ENCODE peak calls at places on chromosomes 6 and 20, in six cellular contexts. Z, D, I, H, K and P are unnamed samples.

GRCh38 chr6:5398530-5398929 is 137.2 kb downstream of the FARS2 start:
- DNase-seq in Z (peak; percentile 61), D (no peak), I (no peak), H (peak; percentile 58), K (peak; percentile 27), P (no peak)

GRCh38 chr6:79842382-79843040 is 104.8 kb downstream of the ELOVL4 start:
- DNase-seq in Z (no peak), D (no peak), I (no peak), H (no peak), K (no peak), P (no peak)

GRCh38 chr6:44609051-44609612 is 221.6 kb downstream of the CDC5L start:
- DNase-seq in Z (no peak), D (no peak), I (no peak), H (no peak), K (no peak), P (no peak)

GRCh38 chr6:148983986-148984385 is 237.2 kb downstream of the UST start:
- DNase-seq in Z (peak; percentile 64), D (no peak), I (no peak), H (no peak), K (no peak), P (no peak)

GRCh38 chr6:18118330-18118729 is 4.1 kb downstream of the NHLRC1 start:
- DNase-seq in Z (no peak), D (no peak), I (no peak), H (no peak), K (no peak), P (no peak)

GRCh38 chr6:104229057-104229456 is 630.7 kb downstream of the HACE1 start:
- DNase-seq in Z (no peak), D (no peak), I (no peak), H (no peak), K (no peak), P (no peak)

GRCh38 chr6:21201673-21202430 is 391.7 kb upstream of the SOX4 start:
- DNase-seq in Z (no peak), D (no peak), I (no peak), H (no peak), K (no peak), P (no peak)

GRCh38 chr6:20802596-20802995 is 268.3 kb downstream of the CDKAL1 start:
- DNase-seq in Z (peak; percentile 19), D (no peak), I (no peak), H (no peak), K (peak; percentile 40), P (no peak)

GRCh38 chr6:30568245-30568644 is 3.0 kb upstream of the ABCF1 start:
- DNase-seq in Z (no peak), D (no peak), I (no peak), H (no peak), K (no peak), P (no peak)

GRCh38 chr20:50729925-50730764 is 1.2 kb upstream of the PARD6B start:
- DNase-seq in Z (no peak), D (no peak), I (peak; percentile 32), H (peak; percentile 83), K (peak; percentile 20), P (no peak)

GRCh38 chr20:21564127-21564773 is 50.4 kb upstream of the NKX2-2 start:
- DNase-seq in Z (no peak), D (no peak), I (no peak), H (no peak), K (no peak), P (no peak)

GRCh38 chr20:40835321-40835720 is 146.3 kb upstream of the MAFB start:
- DNase-seq in Z (no peak), D (no peak), I (no peak), H (no peak), K (no peak), P (no peak)

GRCh38 chr6:21079468-21080048 is 514.0 kb upstream of the SOX4 start:
- DNase-seq in Z (peak; percentile 20), D (no peak), I (no peak), H (peak; percentile 26), K (no peak), P (no peak)

GRCh38 chr6:31764239-31764638 is 1.8 kb downstream of the SAPCD1 start:
- DNase-seq in Z (no peak), D (no peak), I (no peak), H (no peak), K (no peak), P (no peak)

GRCh38 chr6:81636930-81637568 is 115.4 kb downstream of the TENT5A start:
- DNase-seq in Z (peak; percentile 57), D (no peak), I (no peak), H (no peak), K (peak; percentile 36), P (no peak)

GRCh38 chr6:47321582-47321981 is 11.9 kb upstream of the TNFRSF21 start:
- DNase-seq in Z (no peak), D (no peak), I (no peak), H (no peak), K (no peak), P (no peak)

GRCh38 chr6:143805832-143806281 is 37.3 kb upstream of the LTV1 start:
- DNase-seq in Z (peak; percentile 80), D (no peak), I (no peak), H (peak; percentile 68), K (no peak), P (no peak)

GRCh38 chr6:45929421-45930361 is 86.0 kb downstream of the CLIC5 start:
- DNase-seq in Z (no peak), D (no peak), I (no peak), H (peak; percentile 7), K (no peak), P (no peak)

GRCh38 chr6:13597073-13597472 is 18.1 kb upstream of the NOL7 start:
- DNase-seq in Z (no peak), D (no peak), I (no peak), H (no peak), K (no peak), P (no peak)

GRCh38 chr6:89794324-89794723 is 25.3 kb downstream of the MDN1 start:
- DNase-seq in Z (no peak), D (no peak), I (no peak), H (no peak), K (no peak), P (no peak)

GRCh38 chr6:4370066-4370465 is 234.7 kb upstream of the ECI2 start:
- DNase-seq in Z (peak; percentile 98), D (no peak), I (no peak), H (peak; percentile 92), K (peak; percentile 35), P (no peak)

GRCh38 chr6:33856655-33857054 is 52.9 kb upstream of the MLN start:
- DNase-seq in Z (no peak), D (no peak), I (no peak), H (no peak), K (no peak), P (no peak)

GRCh38 chr20:57609842-57610167 is 10.4 kb downstream of the ZBP1 start:
- DNase-seq in Z (no peak), D (no peak), I (no peak), H (no peak), K (no peak), P (no peak)

GRCh38 chr6:142929751-142930358 is 15.1 kb downstream of the HIVEP2 start:
- DNase-seq in Z (peak; percentile 72), D (no peak), I (no peak), H (peak; percentile 57), K (no peak), P (no peak)

DNA sequence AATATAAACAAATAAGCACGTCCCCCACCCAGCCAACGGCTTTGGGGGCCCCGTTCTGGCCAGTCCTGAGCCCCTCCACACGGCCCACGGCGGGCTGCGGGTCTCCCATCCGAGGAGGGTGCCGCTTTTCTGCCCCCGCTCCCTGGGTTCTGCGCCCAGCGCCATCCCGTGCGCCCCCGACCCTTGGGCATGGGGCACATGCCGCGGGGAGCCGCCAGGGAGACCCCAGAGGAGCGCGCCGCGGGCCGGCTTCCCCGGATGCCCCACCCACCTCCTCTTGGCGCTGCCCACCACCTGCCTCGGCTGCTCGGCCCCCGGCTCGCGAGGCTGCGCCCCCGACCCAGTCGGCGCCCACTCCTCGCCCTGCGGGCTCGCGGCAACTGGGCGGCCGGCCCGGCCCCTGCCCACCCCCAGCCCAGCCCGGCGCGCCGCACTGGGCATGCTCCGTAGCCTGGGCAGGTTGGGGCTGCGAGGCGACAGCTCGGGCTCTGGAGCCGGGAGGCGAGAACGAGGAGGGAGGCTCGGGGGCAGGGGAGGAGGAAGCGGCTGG is 580 bp upstream of the PLCB4 start:
- DNase-seq in Z (peak; percentile 41), D (no peak), I (peak; percentile 69), H (peak; percentile 50), K (peak; percentile 8), P (peak; percentile 63)
- H4K8ac ChIP-seq in Z (peak overlapping the region; percentile 79), D (peak overlapping the region; percentile 82), I (no peak overlapping the region), H (peak overlapping the region; percentile 70), K (peak overlapping the region; percentile 94), P (no peak overlapping the region)

GRCh38 chr6:373773-374724 is 17.5 kb upstream of the IRF4 start:
- DNase-seq in Z (peak; percentile 16), D (no peak), I (peak; percentile 45), H (no peak), K (no peak), P (no peak)

GRCh38 chr6:370555-370954 is 21.0 kb upstream of the IRF4 start:
- DNase-seq in Z (no peak), D (no peak), I (no peak), H (no peak), K (no peak), P (no peak)

GRCh38 chr6:372336-372911 is 19.1 kb upstream of the IRF4 start:
- DNase-seq in Z (no peak), D (no peak), I (no peak), H (no peak), K (no peak), P (no peak)

GRCh38 chr6:374956-375355 is 16.6 kb upstream of the IRF4 start:
- DNase-seq in Z (no peak), D (no peak), I (no peak), H (no peak), K (no peak), P (no peak)

DNA sequence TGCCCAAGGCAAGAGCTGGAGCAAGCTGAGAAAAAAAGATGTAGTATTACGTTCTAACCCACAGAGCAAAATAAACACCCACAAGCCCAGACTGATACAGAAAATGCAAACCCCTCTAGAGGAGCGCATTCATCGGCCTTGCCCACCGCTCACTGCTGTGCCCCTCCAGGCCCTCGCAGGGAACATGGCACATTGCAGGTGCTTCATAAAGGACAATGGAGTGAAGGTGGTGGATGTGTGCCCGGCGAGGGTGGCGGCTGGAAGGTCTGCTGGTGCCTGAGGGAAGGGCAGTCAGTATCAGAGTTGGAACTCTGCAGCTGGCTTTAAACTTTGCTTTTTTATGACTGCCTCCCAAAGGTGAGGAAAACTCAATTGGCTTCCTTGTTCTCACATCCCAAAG is 18.5 kb upstream of the IRF4 start:
- DNase-seq in Z (no peak), D (no peak), I (no peak), H (no peak), K (no peak), P (no peak)
- H3K14ac ChIP-seq in Z (no peak overlapping the region), D (no peak overlapping the region), I (no peak overlapping the region), H (no peak overlapping the region), K (no peak overlapping the region), P (no peak overlapping the region)

GRCh38 chr6:2296781-2297180 is 51.4 kb upstream of the GMDS start:
- DNase-seq in Z (no peak), D (no peak), I (peak; percentile 42), H (no peak), K (no peak), P (no peak)
- H4K8ac ChIP-seq in Z (no peak overlapping the region), D (peak overlapping the region; percentile 51), I (no peak overlapping the region), H (no peak overlapping the region), K (no peak overlapping the region), P (no peak overlapping the region)

DNA sequence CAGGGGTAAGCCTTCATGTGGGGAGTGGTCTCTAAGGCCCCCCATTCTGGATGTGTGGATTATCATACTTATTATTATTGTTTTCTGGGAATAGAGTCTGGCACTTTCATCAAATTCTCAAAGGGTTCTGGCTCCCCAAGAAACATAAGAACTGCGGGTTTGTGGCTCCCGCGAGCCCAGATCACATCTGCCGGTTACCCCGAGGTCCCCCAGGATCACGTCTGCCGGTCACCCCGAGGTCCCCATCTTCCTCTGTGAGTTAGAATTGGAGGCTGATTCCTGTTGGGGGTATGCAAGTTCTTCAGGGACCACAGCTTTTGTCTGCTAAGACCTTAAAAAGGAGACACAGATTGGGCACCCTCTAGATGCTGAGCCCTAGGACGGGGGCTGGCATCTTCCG is 116.7 kb upstream of the FRMD1 start:
- DNase-seq in Z (no peak), D (no peak), I (peak; percentile 12), H (no peak), K (no peak), P (no peak)
- H3K14ac ChIP-seq in Z (no peak overlapping the region), D (no peak overlapping the region), I (no peak overlapping the region), H (no peak overlapping the region), K (no peak overlapping the region), P (no peak overlapping the region)